ENCODE peak calls at places on chromosomes 6 and 20, in six cellular contexts. A is mesothelial cell of epicardium; V is NCI-H526 treated with DMSO at 0.1 percent for 48 hours; Y is stimulated activated CD8-positive, alpha-beta memory T cell treated with anti-CD3 and anti-CD28 coated beads, Interleukin-4, amount 100 ng/mL, for 48 hours; O is activated CD4-positive, alpha-beta memory T cell treated with anti-CD3 and anti-CD28 coated beads, Interleukin-2, amount 10 ng/mL, durations not matched to agents 7 days and 5 days; Q is CD8-positive, alpha-beta T cell. R is an unnamed sample.

GRCh38 chr6:13411484-13411883 is 75.9 kb downstream of the GFOD1 start:
- DNase-seq in A (no peak), V (no peak), Y (no peak), O (no peak), Q (no peak), R (no peak)

GRCh38 chr6:81561731-81562130 is 190.8 kb downstream of the TENT5A start:
- DNase-seq in A (no peak), V (no peak), Y (no peak), O (no peak), Q (no peak), R (no peak)

GRCh38 chr20:2822073-2822472 is 5.9 kb downstream of the TMEM239 start:
- DNase-seq in A (no peak), V (no peak), Y (no peak), O (peak), Q (peak), R (no peak)

GRCh38 chr6:63426844-63427243 is 107.1 kb upstream of the LGSN start:
- DNase-seq in A (no peak), V (no peak), Y (no peak), O (no peak), Q (no peak), R (no peak)

GRCh38 chr6:5672581-5673011 is 334.1 kb downstream of the NRN1 start:
- DNase-seq in A (no peak), V (no peak), Y (no peak), O (no peak), Q (no peak), R (no peak)

GRCh38 chr20:15056231-15056630 is 718.8 kb upstream of the FLRT3 start:
- DNase-seq in A (no peak), V (no peak), Y (no peak), O (no peak), Q (no peak), R (no peak)

GRCh38 chr6:147287869-147288271 is 83.7 kb downstream of the STXBP5 start:
- DNase-seq in A (no peak), V (no peak), Y (no peak), O (no peak), Q (no peak), R (no peak)

GRCh38 chr6:130959938-130960337 is 103.1 kb downstream of the EPB41L2 start:
- DNase-seq in A (no peak), V (no peak), Y (no peak), O (no peak), Q (no peak), R (no peak)

GRCh38 chr6:100593522-100593921 is 128.8 kb upstream of the SIM1 start:
- DNase-seq in A (no peak), V (peak), Y (no peak), O (no peak), Q (no peak), R (no peak)

GRCh38 chr6:132300323-132300949 is 100.8 kb downstream of the MOXD1 start:
- DNase-seq in A (no peak), V (no peak), Y (no peak), O (no peak), Q (no peak), R (no peak)

GRCh38 chr6:75291331-75291730 is 6.7 kb upstream of the TMEM30A start:
- DNase-seq in A (no peak), V (no peak), Y (no peak), O (no peak), Q (no peak), R (no peak)

GRCh38 chr6:158086054-158086705 is 81.9 kb downstream of the SERAC1 start:
- DNase-seq in A (no peak), V (no peak), Y (no peak), O (no peak), Q (no peak), R (no peak)